ENCODE peak calls at places on chromosome 14, in seven cellular contexts. G, J, C, M, W, O and X are unnamed samples.
A peak's percentile ranks its signal among the peaks of the same experiment; 100 is the strongest.

GRCh38 chr14:61355892-61356325 is 34.5 kb downstream of the PRKCH start:
- DNase-seq in O (peak; percentile 74), M (no peak), G (no peak), J (no peak), W (no peak), C (no peak), X (no peak)

GRCh38 chr14:79337761-79338160 is 873.5 kb downstream of the DIO2 start:
- DNase-seq in W (no peak), J (no peak), C (no peak), M (no peak), G (no peak), O (no peak), X (no peak)

GRCh38 chr14:72457641-72458040 is 436.3 kb downstream of the DPF3 start:
- DNase-seq in C (no peak), O (no peak), M (no peak), G (no peak), J (no peak), W (peak; percentile 1), X (no peak)

GRCh38 chr14:100738269-100738691 is 11.6 kb downstream of the DLK1 start:
- DNase-seq in G (no peak), C (no peak), O (no peak), J (no peak), W (peak; percentile 42), M (no peak), X (no peak)

GRCh38 chr14:102451064-102451352 is 58.6 kb downstream of the ANKRD9 start:
- DNase-seq in M (no peak), J (no peak), O (no peak), G (no peak), W (no peak), C (no peak), X (no peak)

GRCh38 chr14:80152763-80153162 is 58.5 kb downstream of the DIO2 start:
- DNase-seq in C (no peak), W (no peak), O (no peak), J (no peak), M (no peak), G (no peak), X (no peak)

GRCh38 chr14:93175492-93175891 is 9.2 kb downstream of the MOAP1 start:
- DNase-seq in O (no peak), C (no peak), G (no peak), M (no peak), J (no peak), W (no peak), X (no peak)

GRCh38 chr14:106691601-106692291 is 1165.4 kb downstream of the TMEM121 start:
- DNase-seq in J (no peak), G (no peak), C (no peak), M (peak; percentile 91), W (peak; percentile 58), O (no peak), X (no peak)

GRCh38 chr14:100739306-100739705 is 12.6 kb downstream of the DLK1 start:
- DNase-seq in M (no peak), C (no peak), W (peak; percentile 32), G (no peak), J (no peak), O (no peak), X (no peak)

GRCh38 chr14:76828339-76829015 is 2.3 kb downstream of the LRRC74A start:
- DNase-seq in W (no peak), C (no peak), G (peak; percentile 5), M (no peak), O (no peak), J (no peak), X (no peak)

GRCh38 chr14:30681752-30682355 is 59.7 kb downstream of the SCFD1 start:
- DNase-seq in M (no peak), G (no peak), O (no peak), W (no peak), C (no peak), J (no peak), X (no peak)

GRCh38 chr14:73136387-73137221 is at the start of gene PSEN1:
- DNase-seq in M (peak; percentile 97), G (peak; percentile 90), W (peak; percentile 98), O (peak; percentile 94), J (peak; percentile 92), C (peak; percentile 95), X (peak; percentile 97)

GRCh38 chr14:96016761-96017160 is 22.4 kb upstream of the C14orf132 start:
- DNase-seq in C (no peak), W (no peak), G (peak; percentile 84), M (no peak), O (no peak), J (no peak), X (no peak)

GRCh38 chr14:104115131-104115600 is 23.2 kb upstream of the KIF26A start:
- DNase-seq in W (no peak), J (no peak), C (no peak), O (peak; percentile 1), M (no peak), G (no peak), X (no peak)

GRCh38 chr14:21191809-21192446 is 36.1 kb upstream of the OR5AU1 start:
- DNase-seq in G (peak; percentile 19), M (peak; percentile 82), W (peak; percentile 83), C (peak; percentile 43), J (no peak), O (peak; percentile 31), X (peak; percentile 69)

GRCh38 chr14:88503754-88504406 is 50.9 kb downstream of the PTPN21 start:
- DNase-seq in M (no peak), G (no peak), W (no peak), O (no peak), C (no peak), J (no peak), X (no peak)

GRCh38 chr14:89841855-89842254 is 112.7 kb downstream of the EFCAB11 start:
- DNase-seq in G (no peak), C (no peak), O (no peak), M (no peak), J (no peak), W (no peak), X (no peak)

GRCh38 chr14:30283822-30284446 is 275.0 kb upstream of the G2E3 start:
- DNase-seq in C (no peak), G (no peak), M (peak; percentile 31), W (no peak), J (peak; percentile 30), O (no peak), X (no peak)

GRCh38 chr14:55588259-55588699 is 8.3 kb downstream of the KTN1 start:
- DNase-seq in W (no peak), O (no peak), J (no peak), C (no peak), M (no peak), G (no peak), X (no peak)

GRCh38 chr14:103530390-103530789 is 1.4 kb downstream of the TRMT61A start:
- DNase-seq in C (no peak), G (no peak), O (no peak), W (no peak), J (no peak), M (no peak), X (no peak)

GRCh38 chr14:34374998-34375740 is 86.9 kb downstream of the SPTSSA start:
- DNase-seq in J (peak; percentile 52), W (no peak), O (no peak), M (no peak), G (no peak), C (no peak), X (no peak)

GRCh38 chr14:100904307-100905019 is 941 bp upstream of the RTL1 start:
- DNase-seq in G (no peak), J (no peak), C (no peak), W (peak; percentile 62), M (no peak), O (no peak), X (no peak)

GRCh38 chr14:105214324-105214915 is 33.3 kb upstream of the NUDT14 start:
- DNase-seq in O (no peak), C (no peak), J (no peak), G (no peak), M (no peak), W (no peak), X (no peak)

GRCh38 chr14:75328575-75328974 is 49.9 kb downstream of the FOS start:
- DNase-seq in C (no peak), J (no peak), W (no peak), G (no peak), O (no peak), M (no peak), X (no peak)

GRCh38 chr14:24343795-24344660 is 4.2 kb upstream of the RIPK3 start:
- DNase-seq in W (no peak), J (no peak), G (no peak), O (no peak), C (no peak), M (no peak), X (no peak)

GRCh38 chr14:54881235-54881760 is 21.3 kb downstream of the GCH1 start:
- DNase-seq in J (no peak), G (no peak), C (no peak), O (no peak), M (peak; percentile 80), W (no peak), X (no peak)

GRCh38 chr14:65080954-65081747 is 21.2 kb downstream of the MAX start:
- DNase-seq in M (no peak), W (no peak), J (no peak), O (no peak), G (no peak), C (no peak), X (no peak)

GRCh38 chr14:51095854-51096823 is 1.2 kb upstream of the TRIM9 start:
- DNase-seq in J (peak; percentile 68), O (peak; percentile 75), C (peak; percentile 70), M (no peak), G (peak; percentile 87), W (peak; percentile 67), X (no peak)

GRCh38 chr14:103623883-103624482 is 5.0 kb upstream of the KLC1 start:
- DNase-seq in M (peak; percentile 64), O (peak; percentile 36), W (no peak), J (no peak), C (no peak), G (peak; percentile 3), X (no peak)

GRCh38 chr14:104507443-104507842 is 72.1 kb upstream of the C14orf180 start:
- DNase-seq in G (no peak), C (no peak), O (no peak), M (no peak), J (no peak), W (no peak), X (no peak)

GRCh38 chr14:96734076-96734622 is 63.0 kb upstream of the VRK1 start:
- DNase-seq in J (no peak), O (no peak), C (no peak), G (no peak), M (no peak), W (no peak), X (no peak)

GRCh38 chr14:52860209-52860608 is 68.8 kb upstream of the GNPNAT1 start:
- DNase-seq in W (no peak), O (no peak), G (no peak), J (no peak), M (no peak), C (no peak), X (no peak)

GRCh38 chr14:53979747-53980642 is 23.4 kb upstream of the BMP4 start:
- DNase-seq in O (no peak), G (no peak), W (peak; percentile 79), J (no peak), M (no peak), C (no peak), X (no peak)

GRCh38 chr14:70032447-70032846 is 153.2 kb downstream of the SMOC1 start:
- DNase-seq in C (no peak), G (no peak), O (no peak), J (no peak), M (no peak), W (no peak), X (no peak)